ENCODE peak calls at places on chromosomes 2 and 18, in four cellular contexts. One of them, this sample, is unnamed.

GRCh38 chr2:241859436-241860183 is 916 bp upstream of the PDCD1 start:
- DNase-seq in GDM1: no peak
- DNase-seq in activated CD4-positive, alpha-beta T cell treated with anti-CD3 and anti-CD28 coated beads for 4 hours: peak
- DNase-seq in HCT116: no peak
- DNase-seq in this sample: peak

GRCh38 chr2:25972049-25972823 is 10.1 kb downstream of the KIF3C start:
- DNase-seq in GDM1: no peak
- DNase-seq in activated CD4-positive, alpha-beta T cell treated with anti-CD3 and anti-CD28 coated beads for 4 hours: no peak
- DNase-seq in HCT116: no peak
- DNase-seq in this sample: no peak

GRCh38 chr18:32042337-32042736 is 23.7 kb downstream of the RNF125 start:
- DNase-seq in GDM1: no peak
- DNase-seq in activated CD4-positive, alpha-beta T cell treated with anti-CD3 and anti-CD28 coated beads for 4 hours: no peak
- DNase-seq in HCT116: no peak
- DNase-seq in this sample: no peak

GRCh38 chr2:239531456-239532304 is 130.9 kb upstream of the HDAC4 start:
- DNase-seq in GDM1: no peak
- DNase-seq in activated CD4-positive, alpha-beta T cell treated with anti-CD3 and anti-CD28 coated beads for 4 hours: no peak
- DNase-seq in HCT116: no peak
- DNase-seq in this sample: no peak

GRCh38 chr2:111667542-111668273 is 216.3 kb downstream of the ANAPC1 start:
- DNase-seq in GDM1: peak
- DNase-seq in activated CD4-positive, alpha-beta T cell treated with anti-CD3 and anti-CD28 coated beads for 4 hours: no peak
- DNase-seq in HCT116: no peak
- DNase-seq in this sample: no peak

GRCh38 chr2:61460168-61460567 is 10.7 kb downstream of the USP34 start:
- DNase-seq in GDM1: no peak
- DNase-seq in activated CD4-positive, alpha-beta T cell treated with anti-CD3 and anti-CD28 coated beads for 4 hours: no peak
- DNase-seq in HCT116: no peak
- DNase-seq in this sample: no peak

GRCh38 chr2:48515588-48515987 is 14.4 kb upstream of the STON1 start:
- DNase-seq in GDM1: no peak
- DNase-seq in activated CD4-positive, alpha-beta T cell treated with anti-CD3 and anti-CD28 coated beads for 4 hours: no peak
- DNase-seq in HCT116: no peak
- DNase-seq in this sample: no peak

GRCh38 chr18:59024829-59025228 is 114.9 kb upstream of the SEC11C start:
- DNase-seq in GDM1: no peak
- DNase-seq in activated CD4-positive, alpha-beta T cell treated with anti-CD3 and anti-CD28 coated beads for 4 hours: no peak
- DNase-seq in HCT116: no peak
- DNase-seq in this sample: no peak

GRCh38 chr2:30224147-30224546 is 7.2 kb upstream of the LBH start:
- DNase-seq in GDM1: no peak
- DNase-seq in activated CD4-positive, alpha-beta T cell treated with anti-CD3 and anti-CD28 coated beads for 4 hours: no peak
- DNase-seq in HCT116: no peak
- DNase-seq in this sample: no peak

GRCh38 chr2:181396575-181397062 is 60.6 kb upstream of the ITGA4 start:
- DNase-seq in GDM1: no peak
- DNase-seq in activated CD4-positive, alpha-beta T cell treated with anti-CD3 and anti-CD28 coated beads for 4 hours: no peak
- DNase-seq in HCT116: no peak
- DNase-seq in this sample: no peak

GRCh38 chr2:205058409-205058808 is 513.1 kb downstream of the PARD3B start:
- DNase-seq in GDM1: no peak
- DNase-seq in activated CD4-positive, alpha-beta T cell treated with anti-CD3 and anti-CD28 coated beads for 4 hours: no peak
- DNase-seq in HCT116: no peak
- DNase-seq in this sample: no peak

GRCh38 chr2:140027320-140027719 is 1247.1 kb upstream of the NXPH2 start:
- DNase-seq in GDM1: no peak
- DNase-seq in activated CD4-positive, alpha-beta T cell treated with anti-CD3 and anti-CD28 coated beads for 4 hours: no peak
- DNase-seq in HCT116: no peak
- DNase-seq in this sample: no peak